ENCODE peak calls at places on chromosome 15, in four cellular contexts. D is neuronal stem cell, Z is NCI-H1930, R is H54. M is an unnamed sample.

GRCh38 chr15:71566226-71566625 is 244.1 kb upstream of the NR2E3 start:
- DNase-seq in R (no peak), Z (no peak), D (no peak), M (no peak)

GRCh38 chr15:67244966-67245478 is 9.4 kb downstream of the AAGAB start:
- DNase-seq in R (no peak), D (no peak), Z (no peak), M (no peak)

GRCh38 chr15:59571606-59572005 is 40.0 kb upstream of the GCNT3 start:
- DNase-seq in Z (no peak), D (no peak), R (no peak), M (no peak)

GRCh38 chr15:92272106-92272505 is 121.6 kb upstream of the ST8SIA2 start:
- DNase-seq in D (no peak), R (no peak), Z (no peak), M (no peak)

GRCh38 chr15:55673287-55673686 is 69.7 kb downstream of the PRTG start:
- DNase-seq in Z (no peak), R (no peak), D (no peak), M (no peak)

GRCh38 chr15:98518823-98519561 is 129.3 kb upstream of the IGF1R start:
- DNase-seq in R (peak), Z (peak), D (peak), M (peak)

GRCh38 chr15:29262738-29263137 is 6.9 kb downstream of the NSMCE3 start:
- DNase-seq in Z (no peak), D (no peak), R (no peak), M (no peak)

GRCh38 chr15:48645558-48646330 is at the start of gene FBN1:
- DNase-seq in D (peak), Z (no peak), R (peak), M (peak)

GRCh38 chr15:48469271-48469670 is 138.0 kb downstream of the DUT start:
- DNase-seq in Z (no peak), D (no peak), R (no peak), M (no peak)

GRCh38 chr15:63157066-63157890 is at the start of gene RPS27L:
- DNase-seq in D (peak), R (peak), Z (peak), M (peak)

GRCh38 chr15:83289160-83289559 is 4.7 kb upstream of the BNC1 start:
- DNase-seq in Z (no peak), D (no peak), R (no peak), M (no peak)

GRCh38 chr15:36635681-36636080 is 56.3 kb downstream of the CDIN1 start:
- DNase-seq in R (no peak), D (no peak), Z (no peak), M (no peak)

GRCh38 chr15:85036716-85037115 is 55.1 kb downstream of the PDE8A start:
- DNase-seq in D (no peak), R (no peak), Z (no peak), M (no peak)

GRCh38 chr15:82850242-82850591 is 40.8 kb downstream of the WHAMM start:
- DNase-seq in D (no peak), Z (no peak), R (peak), M (no peak)

GRCh38 chr15:43126358-43126757 is 7.0 kb upstream of the TMEM62 start:
- DNase-seq in Z (no peak), D (no peak), R (no peak), M (no peak)

GRCh38 chr15:90680371-90680935 is 36.7 kb upstream of the BLM start:
- DNase-seq in Z (no peak), R (peak), D (no peak), M (no peak)

GRCh38 chr15:38671675-38672141 is 107.1 kb upstream of the RASGRP1 start:
- DNase-seq in D (no peak), Z (no peak), R (no peak), M (no peak)

GRCh38 chr15:100338971-100339444 is 2.8 kb downstream of the ADAMTS17 start:
- DNase-seq in R (no peak), D (peak), Z (no peak), M (peak)

GRCh38 chr15:36177590-36178281 is 401.7 kb upstream of the CDIN1 start:
- DNase-seq in D (no peak), R (no peak), Z (peak), M (no peak)

GRCh38 chr15:40908095-40908494 is 13.8 kb downstream of the VPS18 start:
- DNase-seq in R (no peak), Z (no peak), D (no peak), M (no peak)

GRCh38 chr15:51024735-51025453 is 69.8 kb downstream of the TNFAIP8L3 start:
- DNase-seq in Z (no peak), R (no peak), D (no peak), M (no peak)

GRCh38 chr15:55789066-55789660 is 46.2 kb upstream of the PRTG start:
- DNase-seq in D (no peak), R (no peak), Z (no peak), M (no peak)

GRCh38 chr15:61794276-61794675 is 266.0 kb downstream of the VPS13C start:
- DNase-seq in D (no peak), Z (no peak), R (no peak), M (no peak)

GRCh38 chr15:93035953-93036810 is 52.8 kb downstream of the RGMA start:
- DNase-seq in Z (no peak), R (no peak), D (no peak), M (peak)

GRCh38 chr15:80578206-80578595 is 116.9 kb upstream of the ABHD17C start:
- DNase-seq in R (no peak), Z (no peak), D (no peak), M (no peak)

GRCh38 chr15:52348056-52348745 is 52.6 kb upstream of the MYO5C start:
- DNase-seq in R (no peak), D (no peak), Z (no peak), M (no peak)

GRCh38 chr15:40891810-40892448 is 2.3 kb upstream of the VPS18 start:
- DNase-seq in R (no peak), D (no peak), Z (peak), M (peak)

GRCh38 chr15:58227706-58228543 is 89.7 kb downstream of the AQP9 start:
- DNase-seq in R (no peak), Z (peak), D (peak), M (peak)

GRCh38 chr15:98111806-98112205 is 151.3 kb downstream of the ARRDC4 start:
- DNase-seq in R (no peak), D (no peak), Z (no peak), M (no peak)

GRCh38 chr15:31268108-31268501 is 58.5 kb upstream of the KLF13 start:
- DNase-seq in R (no peak), Z (no peak), D (no peak), M (no peak)